ENCODE peak calls at places on chromosomes 5 and 9, in four cellular contexts. One of them, this sample, is unnamed. For H3K36me3, the result is how much of the 10 kb centered on the place peaks cover.

GRCh38 chr9:99626424-99626823 is 195.3 kb upstream of the NR4A3 start:
- DNase-seq in neural progenitor cell: no peak
- DNase-seq in PC-9: no peak
- DNase-seq in GM23338: no peak
- DNase-seq in this sample: no peak

GRCh38 chr5:124583469-124584350 is 162.7 kb downstream of the ZNF608 start:
- DNase-seq in neural progenitor cell: no peak
- DNase-seq in PC-9: peak
- DNase-seq in GM23338: no peak
- DNase-seq in this sample: peak

GRCh38 chr5:3317051-3317795 is 278.4 kb upstream of the IRX1 start:
- DNase-seq in neural progenitor cell: no peak
- DNase-seq in PC-9: no peak
- DNase-seq in GM23338: no peak
- DNase-seq in this sample: no peak

GRCh38 chr9:94908583-94909249 is 182.2 kb downstream of the AOPEP start:
- DNase-seq in neural progenitor cell: no peak
- DNase-seq in PC-9: peak
- DNase-seq in GM23338: no peak
- DNase-seq in this sample: no peak

GRCh38 chr9:135340143-135340655 is 139.4 kb upstream of the PPP1R26 start:
- DNase-seq in neural progenitor cell: no peak
- DNase-seq in PC-9: no peak
- DNase-seq in GM23338: peak
- DNase-seq in this sample: no peak

GRCh38 chr5:111703662-111704061 is 53.3 kb downstream of the NREP start:
- DNase-seq in neural progenitor cell: no peak
- DNase-seq in PC-9: no peak
- DNase-seq in GM23338: no peak
- DNase-seq in this sample: no peak

GRCh38 chr9:120912958-120913672 is 13.5 kb downstream of the TRAF1 start:
- DNase-seq in neural progenitor cell: no peak
- DNase-seq in PC-9: no peak
- DNase-seq in GM23338: no peak
- DNase-seq in this sample: no peak

GRCh38 chr5:118653926-118654325 is 334.4 kb downstream of the DTWD2 start:
- DNase-seq in neural progenitor cell: no peak
- DNase-seq in PC-9: no peak
- DNase-seq in GM23338: no peak
- DNase-seq in this sample: no peak

GRCh38 chr5:81233080-81233634 is at the start of gene CKMT2:
- DNase-seq in neural progenitor cell: peak
- DNase-seq in PC-9: no peak
- DNase-seq in GM23338: peak
- DNase-seq in this sample: no peak

GRCh38 chr5:74261906-74262305 is 378.6 kb downstream of the ENC1 start:
- DNase-seq in neural progenitor cell: no peak
- DNase-seq in PC-9: no peak
- DNase-seq in GM23338: no peak
- DNase-seq in this sample: no peak

GRCh38 chr9:94779101-94779500 is 52.6 kb downstream of the AOPEP start:
- DNase-seq in neural progenitor cell: no peak
- DNase-seq in PC-9: no peak
- DNase-seq in GM23338: peak
- DNase-seq in this sample: no peak

GRCh38 chr5:150410524-150411244 is 2.0 kb downstream of the CD74 start:
- DNase-seq in neural progenitor cell: peak
- DNase-seq in PC-9: peak
- DNase-seq in GM23338: peak
- DNase-seq in this sample: peak

GRCh38 chr9:133679056-133679455 is 42.9 kb downstream of the DBH start:
- DNase-seq in neural progenitor cell: no peak
- DNase-seq in PC-9: no peak
- DNase-seq in GM23338: no peak
- DNase-seq in this sample: no peak

GRCh38 chr5:171310334-171310815 is 1.3 kb downstream of the TLX3 start:
- DNase-seq in neural progenitor cell: no peak
- DNase-seq in PC-9: no peak
- DNase-seq in GM23338: peak
- DNase-seq in this sample: no peak

GRCh38 chr5:171308453-171309275 is at the start of gene TLX3:
- DNase-seq in neural progenitor cell: peak
- DNase-seq in PC-9: no peak
- DNase-seq in GM23338: peak
- DNase-seq in this sample: peak

GRCh38 chr5:171307843-171308452 is 1.1 kb upstream of the TLX3 start:
- DNase-seq in neural progenitor cell: peak
- DNase-seq in PC-9: no peak
- DNase-seq in GM23338: no peak
- DNase-seq in this sample: no peak

GRCh38 chr5:171309526-171310333 is 682 bp downstream of the TLX3 start:
- DNase-seq in neural progenitor cell: peak
- DNase-seq in PC-9: no peak
- DNase-seq in GM23338: no peak
- DNase-seq in this sample: no peak

DNA sequence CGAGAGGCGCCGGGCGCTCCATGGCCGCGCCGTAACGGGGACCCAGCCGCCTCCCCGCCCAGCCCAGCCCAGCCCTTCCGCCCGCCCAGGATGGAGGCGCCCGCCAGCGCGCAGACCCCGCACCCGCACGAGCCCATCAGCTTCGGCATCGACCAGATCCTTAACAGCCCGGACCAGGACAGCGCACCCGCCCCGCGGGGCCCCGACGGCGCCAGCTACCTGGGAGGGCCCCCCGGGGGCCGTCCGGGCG is 153 bp downstream of the TLX3 start:
- DNase-seq in neural progenitor cell: no peak
- DNase-seq in PC-9: no peak
- DNase-seq in GM23338: no peak
- DNase-seq in this sample: no peak
- H3K4me3 ChIP-seq in neural progenitor cell: peak
- H3K4me3 ChIP-seq in PC-9: no peak
- H3K4me3 ChIP-seq in GM23338: peak
- H3K4me3 ChIP-seq in this sample: no peak

GRCh38 chr9:137702615-137703379 is 84.0 kb downstream of the EHMT1 start:
- DNase-seq in neural progenitor cell: no peak
- DNase-seq in PC-9: no peak
- DNase-seq in GM23338: no peak
- DNase-seq in this sample: no peak
- H3K36me3 ChIP-seq in neural progenitor cell: under half
- H3K36me3 ChIP-seq in PC-9: under half
- H3K36me3 ChIP-seq in GM23338: under half
- H3K36me3 ChIP-seq in this sample: under half

GRCh38 chr5:64505769-64506566 is at the start of gene RGS7BP:
- DNase-seq in neural progenitor cell: peak
- DNase-seq in PC-9: no peak
- DNase-seq in GM23338: peak
- DNase-seq in this sample: peak
- TF ChIP-seq EZH2 in neural progenitor cell: no peak
- TF ChIP-seq EZH2 in PC-9: no peak
- TF ChIP-seq EZH2 in GM23338: no peak
- TF ChIP-seq EZH2 in this sample: peak

GRCh38 chr9:132410642-132411041 is 631 bp downstream of the CFAP77 start:
- DNase-seq in neural progenitor cell: peak
- DNase-seq in PC-9: no peak
- DNase-seq in GM23338: no peak
- DNase-seq in this sample: no peak

GRCh38 chr9:132412089-132412488 is 2.1 kb downstream of the CFAP77 start:
- DNase-seq in neural progenitor cell: peak
- DNase-seq in PC-9: no peak
- DNase-seq in GM23338: peak
- DNase-seq in this sample: peak

GRCh38 chr9:132411091-132411508 is 1.1 kb downstream of the CFAP77 start:
- DNase-seq in neural progenitor cell: peak
- DNase-seq in PC-9: peak
- DNase-seq in GM23338: peak
- DNase-seq in this sample: peak

GRCh38 chr9:132418743-132419363 is 8.8 kb downstream of the CFAP77 start:
- DNase-seq in neural progenitor cell: peak
- DNase-seq in PC-9: no peak
- DNase-seq in GM23338: no peak
- DNase-seq in this sample: no peak

GRCh38 chr9:132415181-132415580 is 5.2 kb downstream of the CFAP77 start:
- DNase-seq in neural progenitor cell: no peak
- DNase-seq in PC-9: no peak
- DNase-seq in GM23338: no peak
- DNase-seq in this sample: no peak
- H3K4me3 ChIP-seq in neural progenitor cell: no peak
- H3K4me3 ChIP-seq in PC-9: no peak
- H3K4me3 ChIP-seq in GM23338: no peak
- H3K4me3 ChIP-seq in this sample: no peak

GRCh38 chr9:127816362-127816725 is 13.7 kb downstream of the FPGS start:
- DNase-seq in neural progenitor cell: no peak
- DNase-seq in PC-9: no peak
- DNase-seq in GM23338: no peak
- DNase-seq in this sample: no peak

GRCh38 chr9:127815512-127816361 is 13.1 kb downstream of the FPGS start:
- DNase-seq in neural progenitor cell: no peak
- DNase-seq in PC-9: no peak
- DNase-seq in GM23338: no peak
- DNase-seq in this sample: no peak

GRCh38 chr9:127818574-127818973 is 15.9 kb downstream of the FPGS start:
- DNase-seq in neural progenitor cell: no peak
- DNase-seq in PC-9: no peak
- DNase-seq in GM23338: no peak
- DNase-seq in this sample: no peak

GRCh38 chr9:127817881-127818434 is 15.3 kb downstream of the FPGS start:
- DNase-seq in neural progenitor cell: no peak
- DNase-seq in PC-9: no peak
- DNase-seq in GM23338: no peak
- DNase-seq in this sample: no peak

GRCh38 chr9:127816728-127817127 is 14.0 kb downstream of the FPGS start:
- DNase-seq in neural progenitor cell: no peak
- DNase-seq in PC-9: no peak
- DNase-seq in GM23338: no peak
- DNase-seq in this sample: no peak
- H3K36me3 ChIP-seq in neural progenitor cell: under half
- H3K36me3 ChIP-seq in PC-9: under half
- H3K36me3 ChIP-seq in GM23338: under half
- H3K36me3 ChIP-seq in this sample: under half

GRCh38 chr5:35618791-35619190 is 1.1 kb downstream of the SPEF2 start:
- DNase-seq in neural progenitor cell: no peak
- DNase-seq in PC-9: no peak
- DNase-seq in GM23338: no peak
- DNase-seq in this sample: no peak

GRCh38 chr5:35617060-35617434 is 616 bp upstream of the SPEF2 start:
- DNase-seq in neural progenitor cell: no peak
- DNase-seq in PC-9: no peak
- DNase-seq in GM23338: no peak
- DNase-seq in this sample: no peak

GRCh38 chr5:35622974-35623373 is 5.3 kb downstream of the SPEF2 start:
- DNase-seq in neural progenitor cell: no peak
- DNase-seq in PC-9: no peak
- DNase-seq in GM23338: no peak
- DNase-seq in this sample: no peak

GRCh38 chr5:35618297-35618636 is 604 bp downstream of the SPEF2 start:
- DNase-seq in neural progenitor cell: no peak
- DNase-seq in PC-9: no peak
- DNase-seq in GM23338: no peak
- DNase-seq in this sample: no peak

DNA sequence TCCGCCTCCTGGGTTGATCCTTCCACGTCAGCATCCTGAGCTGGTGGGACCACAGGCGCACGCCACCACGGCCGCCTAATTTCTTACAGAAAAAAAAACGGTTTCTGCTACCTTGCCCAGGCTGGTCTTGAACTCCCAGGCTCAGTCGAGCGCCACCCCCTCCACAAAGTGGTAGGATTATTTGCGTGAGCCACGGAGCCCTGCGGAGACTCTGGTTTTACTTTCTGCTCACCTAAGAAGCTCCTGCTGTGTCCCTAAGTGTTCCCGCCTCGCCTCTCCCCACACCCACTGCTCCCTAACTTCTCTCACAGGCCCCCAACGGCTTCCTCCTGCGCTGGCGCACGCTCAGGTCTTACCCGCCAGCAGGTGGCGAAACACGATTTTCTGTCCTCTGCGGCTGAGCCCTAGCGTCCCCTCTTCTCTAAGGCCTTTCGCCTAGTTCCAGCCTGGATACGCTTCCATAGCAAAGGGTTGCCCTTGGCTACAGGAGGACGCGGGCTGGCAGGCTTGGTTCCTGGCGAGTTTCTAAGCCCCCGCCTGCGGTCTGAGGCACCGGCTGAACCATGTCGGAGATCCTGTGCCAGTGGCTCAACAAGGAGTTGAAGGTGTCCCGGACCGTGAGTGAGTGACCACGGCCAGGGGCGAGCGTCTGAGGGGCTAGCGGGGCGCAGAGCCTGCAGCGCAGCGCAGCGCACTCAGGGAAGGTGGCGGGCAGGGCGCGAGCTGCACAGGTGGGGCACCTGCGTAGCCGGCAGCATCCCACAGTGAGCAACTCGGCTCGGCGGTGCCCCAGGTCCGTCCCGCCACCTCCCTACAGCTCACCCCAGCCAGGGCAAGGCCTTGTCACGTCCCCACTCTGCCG is at the start of gene SPEF2:
- DNase-seq in neural progenitor cell: peak
- DNase-seq in PC-9: peak
- DNase-seq in GM23338: peak
- DNase-seq in this sample: peak
- TF ChIP-seq EZH2 in neural progenitor cell: no peak
- TF ChIP-seq EZH2 in PC-9: no peak
- TF ChIP-seq EZH2 in GM23338: no peak
- TF ChIP-seq EZH2 in this sample: no peak